ENCODE peak calls at places on chromosomes 4 and X, in nine cellular contexts. F is thoracic aorta; P is lung; N is NCI-H1417; L is ecto neural progenitor cell; J is mammary epithelial cell; A is fibroblast of lung; R is effector CD8-positive, alpha-beta T cell; M is activated CD4-positive, CD25-positive, alpha-beta regulatory T cell. Q is an unnamed sample.

GRCh38 chr4:146333895-146334262 is 119.5 kb downstream of the REELD1 start:
- DNase-seq in F (no peak), A (no peak), R (no peak), M (no peak), L (no peak), N (no peak), P (no peak), J (no peak), Q (no peak)

GRCh38 chr4:16092682-16093319 is 9.0 kb upstream of the PROM1 start:
- DNase-seq in M (no peak), N (no peak), P (no peak), L (no peak), R (no peak), F (no peak), J (no peak), A (no peak), Q (no peak)

GRCh38 chr4:88517825-88518224 is 5.8 kb downstream of the PYURF start:
- DNase-seq in F (no peak), L (no peak), J (no peak), P (no peak), A (no peak), N (no peak), M (no peak), R (no peak), Q (no peak)

GRCh38 chr4:39702716-39703115 is 4.8 kb downstream of the UBE2K start:
- DNase-seq in M (no peak), P (no peak), N (no peak), R (no peak), L (no peak), J (no peak), A (no peak), F (no peak), Q (no peak)

GRCh38 chr4:184476660-184477059 is 2.3 kb upstream of the IRF2 start:
- DNase-seq in M (peak), L (no peak), P (no peak), F (no peak), N (no peak), J (no peak), A (no peak), R (no peak), Q (no peak)

GRCh38 chr4:20297246-20297645 is 45.5 kb downstream of the SLIT2 start:
- DNase-seq in P (no peak), M (no peak), F (no peak), R (no peak), N (no peak), A (no peak), J (no peak), L (no peak), Q (no peak)

GRCh38 chr4:146033149-146033548 is 94.5 kb upstream of the ZNF827 start:
- DNase-seq in R (no peak), M (no peak), L (peak), N (no peak), P (peak), J (peak), A (no peak), F (no peak), Q (no peak)

GRCh38 chr4:78078101-78078500 is 21.0 kb downstream of the FRAS1 start:
- DNase-seq in F (no peak), L (no peak), N (no peak), M (no peak), P (no peak), R (no peak), J (no peak), A (no peak), Q (no peak)

GRCh38 chr4:158243071-158243470 is 32.8 kb downstream of the TMEM144 start:
- DNase-seq in R (no peak), A (no peak), M (no peak), N (no peak), P (no peak), F (no peak), J (no peak), L (no peak), Q (no peak)

GRCh38 chr4:112517067-112517588 is 1.1 kb upstream of the NEUROG2 start:
- DNase-seq in N (no peak), L (peak), P (no peak), F (no peak), A (no peak), R (no peak), J (no peak), M (no peak), Q (no peak)

GRCh38 chr4:85744950-85745349 is 270.0 kb downstream of the ARHGAP24 start:
- DNase-seq in R (no peak), N (peak), A (peak), P (no peak), J (peak), F (no peak), L (no peak), M (no peak), Q (no peak)

GRCh38 chr4:17189322-17189721 is 290.9 kb upstream of the LDB2 start:
- DNase-seq in F (no peak), N (no peak), R (no peak), A (peak), J (no peak), M (no peak), L (no peak), P (no peak), Q (no peak)

GRCh38 chrX:83771664-83772063 is 89.3 kb upstream of the CYLC1 start:
- DNase-seq in F (no peak), P (no peak), L (no peak), J (no peak), R (no peak), A (no peak), M (no peak), N (no peak), Q (no peak)

GRCh38 chrX:106999002-106999975 is 723 bp downstream of the MORC4 start:
- DNase-seq in A (peak), F (no peak), L (peak), R (peak), J (peak), N (peak), M (peak), P (peak), Q (no peak)

GRCh38 chrX:39772057-39772832 is 325.5 kb downstream of the BCOR start:
- DNase-seq in A (peak), J (no peak), R (no peak), P (no peak), M (peak), N (peak), F (no peak), L (no peak), Q (no peak)

GRCh38 chr4:168503652-168504362 is 7.0 kb downstream of the PALLD start:
- DNase-seq in P (no peak), F (no peak), M (no peak), R (no peak), J (no peak), A (no peak), N (no peak), L (no peak), Q (no peak)

GRCh38 chr4:156815717-156816319 is 155.8 kb downstream of the PDGFC start:
- DNase-seq in J (no peak), N (peak), M (no peak), L (no peak), F (no peak), R (no peak), P (no peak), A (no peak), Q (no peak)

GRCh38 chr4:154478547-154478946 is 13.1 kb downstream of the DCHS2 start:
- DNase-seq in F (no peak), R (no peak), A (no peak), J (no peak), L (no peak), P (no peak), M (no peak), N (no peak), Q (no peak)

GRCh38 chrX:69323786-69324720 is 158.8 kb upstream of the PJA1 start:
- DNase-seq in F (no peak), A (no peak), J (no peak), L (peak), M (no peak), N (peak), R (no peak), P (no peak), Q (no peak)

GRCh38 chr4:176745902-176746301 is 46.8 kb downstream of the VEGFC start:
- DNase-seq in J (peak), F (no peak), R (no peak), A (no peak), P (no peak), M (no peak), N (no peak), L (no peak), Q (no peak)

GRCh38 chrX:64230123-64230970 is at the start of gene ASB12:
- DNase-seq in P (no peak), L (no peak), J (no peak), R (no peak), N (no peak), F (no peak), A (no peak), M (no peak), Q (no peak)

GRCh38 chr4:109816894-109817293 is 1.3 kb downstream of the GAR1 start:
- DNase-seq in A (no peak), N (no peak), R (no peak), M (no peak), F (no peak), L (no peak), J (no peak), P (no peak), Q (no peak)

GRCh38 chr4:150055467-150055866 is 22.8 kb upstream of the DCLK2 start:
- DNase-seq in A (no peak), R (no peak), N (no peak), J (no peak), F (no peak), M (no peak), L (no peak), P (no peak), Q (no peak)

GRCh38 chr4:144709793-144710525 is 64.0 kb downstream of the HHIP start:
- DNase-seq in M (no peak), R (no peak), L (no peak), P (no peak), J (peak), F (no peak), A (no peak), N (no peak), Q (no peak)

GRCh38 chr4:169659736-169660670 is 39.6 kb downstream of the CLCN3 start:
- DNase-seq in P (peak), J (peak), A (peak), L (peak), N (peak), R (peak), M (peak), F (peak), Q (peak)

GRCh38 chr4:142404191-142404611 is 441.9 kb downstream of the INPP4B start:
- DNase-seq in A (peak), L (no peak), M (no peak), N (no peak), P (no peak), R (no peak), J (peak), F (peak), Q (no peak)

GRCh38 chrX:109920325-109920724 is 82.6 kb upstream of the TMEM164 start:
- DNase-seq in F (no peak), J (no peak), R (no peak), M (no peak), A (no peak), N (no peak), P (no peak), L (no peak), Q (no peak)

GRCh38 chr4:166458756-166459155 is 585.7 kb downstream of the TLL1 start:
- DNase-seq in P (no peak), A (no peak), L (no peak), F (no peak), R (no peak), M (no peak), N (no peak), J (peak), Q (no peak)

GRCh38 chr4:8525383-8526120 is 54.6 kb upstream of the GPR78 start:
- DNase-seq in F (no peak), A (peak), M (no peak), L (no peak), P (no peak), R (no peak), J (no peak), N (no peak), Q (no peak)

GRCh38 chr4:83858121-83858520 is 322.2 kb downstream of the GPAT3 start:
- DNase-seq in P (no peak), R (no peak), J (no peak), N (no peak), F (no peak), A (no peak), M (no peak), L (no peak), Q (no peak)

GRCh38 chr4:160864253-160864652 is 1299.5 kb downstream of the FSTL5 start:
- DNase-seq in M (no peak), R (no peak), F (no peak), L (no peak), N (no peak), J (no peak), A (no peak), P (no peak), Q (no peak)

GRCh38 chr4:123443401-123444297 is 47.1 kb downstream of the SPRY1 start:
- DNase-seq in L (no peak), P (no peak), J (no peak), A (no peak), N (no peak), M (no peak), R (no peak), F (no peak), Q (no peak)

GRCh38 chr4:8586246-8586645 is 6.1 kb downstream of the GPR78 start:
- DNase-seq in R (no peak), L (no peak), F (no peak), M (no peak), A (no peak), P (no peak), J (no peak), N (no peak), Q (no peak)

GRCh38 chr4:1216869-1217294 is 32.0 kb downstream of the CTBP1 start:
- DNase-seq in L (no peak), J (no peak), N (no peak), A (no peak), M (peak), F (no peak), P (no peak), R (peak), Q (no peak)

GRCh38 chr4:1411436-1412375 is 5.5 kb upstream of the NKX1-1 start:
- DNase-seq in P (no peak), M (no peak), F (no peak), A (no peak), N (no peak), J (no peak), R (no peak), L (peak), Q (no peak)

GRCh38 chr4:16617416-16617815 is 281.0 kb downstream of the LDB2 start:
- DNase-seq in L (no peak), A (peak), N (no peak), F (no peak), J (no peak), R (no peak), M (no peak), P (no peak), Q (no peak)

GRCh38 chrX:134026732-134027311 is 41.4 kb upstream of the GPC3 start:
- DNase-seq in A (peak), F (no peak), N (peak), P (peak), M (no peak), R (peak), L (peak), J (peak), Q (no peak)

GRCh38 chr4:125303058-125303457 is 11.7 kb upstream of the FAT4 start:
- DNase-seq in N (no peak), L (no peak), F (no peak), P (no peak), R (no peak), M (no peak), A (no peak), J (no peak), Q (no peak)

GRCh38 chr4:8163436-8164193 is 5.0 kb upstream of the ABLIM2 start:
- DNase-seq in N (no peak), F (no peak), L (no peak), R (no peak), A (no peak), J (no peak), P (no peak), M (no peak), Q (no peak)

GRCh38 chr4:69039071-69039470 is 57.2 kb upstream of the UGT2B7 start:
- DNase-seq in J (no peak), N (no peak), A (no peak), L (no peak), P (no peak), M (no peak), F (no peak), R (no peak), Q (no peak)

Q was measured in GOT3.